ENCODE peak calls at places on chromosomes 7 and 10, in eight cellular contexts. S, G, N, X, U, Z, J and A are unnamed samples.

GRCh38 chr7:131107343-131108211 is 220.1 kb upstream of the MKLN1 start:
- DNase-seq in S (peak; percentile 80), G (no peak), N (peak; percentile 44), J (peak; percentile 83), U (peak; percentile 75), Z (no peak), X (peak; percentile 92), A (peak; percentile 85)

GRCh38 chr7:86964973-86965726 is 94.3 kb downstream of the ELAPOR2 start:
- DNase-seq in N (no peak), J (no peak), U (no peak), X (no peak), S (no peak), Z (no peak), G (no peak), A (no peak)

GRCh38 chr7:41885078-41885477 is 182.2 kb upstream of the INHBA start:
- DNase-seq in G (no peak), N (no peak), J (no peak), U (no peak), X (no peak), Z (no peak), S (no peak), A (no peak)

GRCh38 chr7:116793795-116794360 is 68.5 kb upstream of the CAPZA2 start:
- DNase-seq in G (no peak), N (no peak), X (no peak), J (no peak), Z (no peak), S (no peak), U (no peak), A (no peak)

GRCh38 chr7:105839271-105839670 is 37.1 kb downstream of the ATXN7L1 start:
- DNase-seq in G (no peak), S (no peak), N (no peak), U (no peak), Z (no peak), J (no peak), X (no peak), A (no peak)

GRCh38 chr10:132538031-132538789 is 623 bp downstream of the INPP5A start:
- DNase-seq in X (peak; percentile 9), N (no peak), J (no peak), G (no peak), S (no peak), Z (no peak), U (no peak), A (peak; percentile 47)

GRCh38 chr7:105643384-105643783 is 62.1 kb upstream of the EFCAB10 start:
- DNase-seq in U (peak; percentile 89), N (no peak), Z (no peak), X (no peak), S (no peak), G (no peak), J (no peak), A (no peak)

GRCh38 chr7:43880596-43880995 is 11.3 kb upstream of the MRPS24 start:
- DNase-seq in G (no peak), X (peak; percentile 58), J (no peak), N (no peak), U (no peak), Z (no peak), S (no peak), A (no peak)

GRCh38 chr7:102404005-102404861 is 8.1 kb downstream of the PRKRIP1 start:
- DNase-seq in J (peak; percentile 64), G (no peak), N (peak; percentile 35), U (peak; percentile 78), X (peak; percentile 50), S (peak; percentile 82), Z (no peak), A (peak; percentile 89)

GRCh38 chr7:47231627-47232026 is 350.3 kb downstream of the TNS3 start:
- DNase-seq in G (no peak), U (no peak), J (no peak), X (no peak), Z (no peak), N (no peak), S (no peak), A (no peak)

DNA sequence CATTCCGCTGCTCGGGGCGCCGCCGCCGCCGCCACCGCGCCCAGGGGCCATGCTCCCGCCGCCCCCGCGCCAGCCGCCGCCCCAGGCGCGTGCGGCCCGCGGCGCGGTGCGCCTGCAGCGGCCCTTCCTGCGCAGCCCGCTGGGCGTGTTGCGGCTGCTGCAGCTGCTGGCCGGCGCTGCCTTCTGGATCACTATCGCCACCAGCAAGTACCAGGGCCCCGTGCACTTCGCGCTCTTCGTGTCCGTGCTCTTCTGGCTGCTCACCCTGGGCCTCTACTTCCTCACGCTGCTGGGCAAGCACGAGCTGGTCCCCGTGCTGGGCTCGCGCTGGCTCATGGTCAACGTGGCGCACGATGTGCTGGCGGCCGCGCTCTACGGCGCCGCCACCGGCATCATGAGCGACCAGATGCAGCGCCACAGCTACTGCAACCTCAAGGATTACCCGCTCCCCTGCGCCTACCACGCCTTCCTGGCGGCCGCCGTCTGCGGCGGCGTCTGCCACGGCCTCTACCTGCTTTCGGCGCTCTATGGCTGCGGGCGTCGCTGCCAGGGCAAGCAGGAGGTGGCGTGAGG is 384 bp downstream of the MARVELD1 start:
- DNase-seq in N (no peak), G (no peak), U (peak; percentile 72), S (peak; percentile 82), J (no peak), X (peak; percentile 81), Z (no peak), A (peak; percentile 89)
- TF ChIP-seq POLR2A in N (peak; percentile 62), G (peak; percentile 84), U (peak; percentile 59), S (peak; percentile 55), J (no peak), X (peak; percentile 81), Z (peak; percentile 87), A (peak; percentile 40)

DNA sequence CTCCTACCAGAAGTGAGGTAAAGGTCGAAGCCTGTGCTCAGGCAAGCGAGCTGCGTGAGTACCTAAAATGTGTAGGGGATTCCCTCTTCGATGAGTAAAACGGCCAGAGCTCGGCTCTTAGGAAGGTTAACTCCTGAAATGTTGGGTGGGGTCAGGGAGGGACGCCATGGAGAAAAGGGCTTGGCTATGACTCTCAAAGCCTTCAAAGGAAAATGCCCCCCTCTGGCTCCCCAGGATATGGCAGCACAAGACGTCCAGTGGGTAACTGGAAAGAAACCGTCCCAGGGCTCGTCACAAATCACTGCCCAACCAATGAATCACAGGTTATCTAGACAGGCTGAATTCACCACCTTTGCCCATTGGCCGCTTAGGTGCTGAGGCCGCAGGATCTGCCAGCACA is 58.0 kb downstream of the CALML3 start:
- DNase-seq in Z (no peak), N (peak; percentile 18), U (peak; percentile 76), J (no peak), G (no peak), X (no peak), S (no peak), A (no peak)
- TF ChIP-seq CTCF in Z (no peak), N (peak; percentile 23), U (peak; percentile 54), J (peak; percentile 18), G (peak; percentile 21), X (peak; percentile 18), S (no peak), A (no peak)

GRCh38 chr10:27663611-27664010 is 82.0 kb downstream of the MKX start:
- DNase-seq in X (no peak), J (no peak), N (no peak), Z (no peak), S (no peak), G (no peak), U (no peak), A (no peak)
- TF ChIP-seq MAX in X (no peak), J (no peak), N (no peak), Z (no peak), S (no peak), G (no peak), U (no peak), A (no peak)

GRCh38 chr7:30134523-30135270 is at the start of gene MTURN:
- DNase-seq in Z (peak; percentile 4), J (peak; percentile 54), S (peak; percentile 98), X (peak; percentile 75), N (peak; percentile 76), G (peak; percentile 76), U (peak; percentile 99), A (peak; percentile 84)
- TF ChIP-seq POLR2A in Z (no peak), J (no peak), S (no peak), X (no peak), N (no peak), G (no peak), U (no peak), A (no peak)